ENCODE peak calls at places on chromosome 3, in six cellular contexts. M is heart right ventricle; G is tibial artery; B is CD8-positive, alpha-beta T cell; S is A549; N is mesothelial cell of epicardium. P is an unnamed sample.

GRCh38 chr3:16374047-16375019 is 109.3 kb downstream of the OXNAD1 start:
- DNase-seq in M (no peak), G (no peak), B (peak; percentile 34), S (no peak), N (no peak), P (no peak)

GRCh38 chr3:39965997-39966396 is 156.6 kb downstream of the MYRIP start:
- DNase-seq in M (no peak), G (no peak), B (no peak), S (no peak), N (no peak), P (no peak)

GRCh38 chr3:8607285-8608040 is 37.1 kb downstream of the SSUH2 start:
- DNase-seq in M (peak; percentile 80), G (peak; percentile 85), B (no peak), S (peak; percentile 64), N (no peak), P (no peak)

GRCh38 chr3:150760431-150761200 is 2.4 kb downstream of the SIAH2 start:
- DNase-seq in M (no peak), G (no peak), B (no peak), S (no peak), N (no peak), P (no peak)

GRCh38 chr3:23668430-23668904 is 137.3 kb upstream of the UBE2E1 start:
- DNase-seq in M (no peak), G (no peak), B (no peak), S (peak; percentile 93), N (no peak), P (no peak)

GRCh38 chr3:22713936-22714335 is 489.2 kb upstream of the UBE2E2 start:
- DNase-seq in M (no peak), G (no peak), B (no peak), S (peak; percentile 64), N (no peak), P (peak; percentile 63)

GRCh38 chr3:31027914-31028313 is 133.5 kb upstream of the GADL1 start:
- DNase-seq in M (no peak), G (no peak), B (no peak), S (no peak), N (no peak), P (no peak)

GRCh38 chr3:14401692-14402303 is 608 bp upstream of the SLC6A6 start:
- DNase-seq in M (no peak), G (no peak), B (no peak), S (no peak), N (no peak), P (no peak)

GRCh38 chr3:180680097-180680430 is 775 bp upstream of the CCDC39 start:
- DNase-seq in M (no peak), G (no peak), B (peak; percentile 15), S (peak; percentile 32), N (no peak), P (no peak)

GRCh38 chr3:179148446-179149238 is 485 bp downstream of the PIK3CA start:
- DNase-seq in M (peak; percentile 29), G (peak; percentile 74), B (peak; percentile 71), S (peak; percentile 18), N (peak; percentile 42), P (no peak)

GRCh38 chr3:58459160-58459559 is 25.5 kb upstream of the PDHB start:
- DNase-seq in M (no peak), G (no peak), B (no peak), S (no peak), N (no peak), P (no peak)

GRCh38 chr3:88957751-88958452 is 149.5 kb upstream of the EPHA3 start:
- DNase-seq in M (no peak), G (no peak), B (no peak), S (no peak), N (no peak), P (no peak)

GRCh38 chr3:32285910-32286309 is 47.4 kb downstream of the CMTM8 start:
- DNase-seq in M (no peak), G (no peak), B (peak; percentile 6), S (no peak), N (no peak), P (no peak)

GRCh38 chr3:32284443-32284842 is 46.0 kb downstream of the CMTM8 start:
- DNase-seq in M (no peak), G (no peak), B (no peak), S (no peak), N (no peak), P (no peak)

GRCh38 chr3:32290619-32291018 is 52.1 kb downstream of the CMTM8 start:
- DNase-seq in M (no peak), G (no peak), B (no peak), S (no peak), N (no peak), P (no peak)

GRCh38 chr3:32292085-32292796 is 53.8 kb downstream of the CMTM8 start:
- DNase-seq in M (no peak), G (no peak), B (no peak), S (no peak), N (no peak), P (no peak)

GRCh38 chr3:32288819-32289218 is 50.3 kb downstream of the CMTM8 start:
- DNase-seq in M (no peak), G (no peak), B (peak; percentile 11), S (no peak), N (no peak), P (no peak)
- TF ChIP-seq CTCF in M (no peak), G (no peak), B (no peak), S (no peak), N (no peak), P (no peak)

GRCh38 chr3:66378256-66378655 is 122.6 kb downstream of the LRIG1 start:
- DNase-seq in M (no peak), G (no peak), B (peak; percentile 46), S (peak; percentile 14), N (no peak), P (no peak)
- TF ChIP-seq CTCF in M (peak; percentile 41), G (no peak), B (peak; percentile 56), S (peak; percentile 25), N (peak; percentile 56), P (peak; percentile 34)

DNA sequence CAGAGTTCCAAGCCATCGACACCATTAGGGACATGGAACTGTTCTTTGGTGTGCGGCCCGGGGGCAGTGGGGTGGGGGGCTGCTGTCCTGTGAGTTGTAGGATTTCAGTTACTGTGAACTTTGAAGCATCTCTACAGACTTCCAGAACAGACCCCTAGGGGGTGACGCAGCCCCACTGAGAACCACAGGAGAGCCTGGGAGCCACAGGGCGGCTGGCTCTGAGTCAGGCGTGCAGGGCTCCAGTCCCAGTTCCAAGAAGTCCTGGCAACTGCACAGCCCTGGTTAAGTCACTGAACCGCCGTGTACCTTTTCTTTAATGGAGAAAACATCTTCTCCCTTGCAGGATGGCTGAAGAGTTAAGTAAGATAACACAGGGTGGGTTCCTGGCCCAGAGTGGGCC is 23.5 kb upstream of the LRTM1 start:
- DNase-seq in M (peak; percentile 71), G (peak; percentile 76), B (no peak), S (peak; percentile 3), N (peak; percentile 46), P (peak; percentile 60)
- TF ChIP-seq CTCF in M (peak; percentile 55), G (peak; percentile 38), B (no peak), S (no peak), N (peak; percentile 37), P (peak; percentile 73)

DNA sequence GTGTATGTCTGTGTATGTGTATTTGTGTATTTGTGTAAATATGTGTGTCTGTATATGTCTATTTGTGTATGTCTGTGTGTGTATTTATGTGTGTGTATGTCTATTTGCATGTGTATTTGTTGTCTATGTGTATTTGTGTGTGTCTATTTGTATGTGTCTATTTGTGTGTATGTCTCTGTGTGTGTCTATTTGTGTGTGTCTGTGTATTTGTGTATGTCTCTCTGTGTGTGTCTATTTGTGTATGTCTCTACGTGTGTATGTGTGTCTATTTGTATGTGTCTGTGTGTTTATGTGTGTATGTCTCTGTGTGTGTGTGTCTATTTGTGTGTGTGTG is 30.4 kb downstream of the PTH1R start:
- DNase-seq in M (no peak), G (no peak), B (no peak), S (no peak), N (no peak), P (no peak)
- TF ChIP-seq CTCF in M (no peak), G (no peak), B (no peak), S (peak; percentile 9), N (no peak), P (no peak)

GRCh38 chr3:115922681-115923347 is 299.5 kb downstream of the GAP43 start:
- DNase-seq in M (no peak), G (no peak), B (no peak), S (peak; percentile 15), N (no peak), P (no peak)
- TF ChIP-seq CTCF in M (peak; percentile 13), G (no peak), B (no peak), S (no peak), N (peak; percentile 60), P (no peak)

GRCh38 chr3:188832961-188833615 is 338.7 kb upstream of the TPRG1 start:
- DNase-seq in M (no peak), G (no peak), B (no peak), S (no peak), N (no peak), P (no peak)

GRCh38 chr3:188829577-188829976 is 342.2 kb upstream of the TPRG1 start:
- DNase-seq in M (no peak), G (no peak), B (no peak), S (no peak), N (no peak), P (peak; percentile 44)

GRCh38 chr3:188830955-188831354 is 340.8 kb upstream of the TPRG1 start:
- DNase-seq in M (no peak), G (no peak), B (no peak), S (peak; percentile 4), N (no peak), P (peak; percentile 48)

GRCh38 chr3:188834349-188834748 is 337.4 kb upstream of the TPRG1 start:
- DNase-seq in M (no peak), G (no peak), B (no peak), S (peak; percentile 6), N (no peak), P (no peak)

DNA sequence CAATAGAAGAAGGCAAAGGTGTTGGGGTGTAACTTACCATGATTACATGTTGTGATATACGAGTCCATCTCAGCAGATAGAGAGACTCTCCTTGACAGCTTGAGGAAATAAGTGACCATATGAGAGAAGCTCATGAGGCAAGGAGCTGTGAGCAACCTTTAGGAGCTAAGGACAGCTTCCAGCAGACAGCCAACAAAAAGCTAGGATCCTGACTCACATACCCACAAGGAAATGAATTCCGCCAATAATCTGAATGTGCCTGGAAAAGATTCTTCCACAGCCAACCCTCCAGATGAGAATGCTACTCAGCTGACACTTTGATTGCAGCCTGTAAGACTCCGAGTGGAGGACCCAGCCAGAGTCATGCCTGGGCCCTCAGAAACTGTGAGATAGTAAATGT is 339.6 kb upstream of the TPRG1 start:
- DNase-seq in M (no peak), G (no peak), B (no peak), S (no peak), N (no peak), P (no peak)
- TF ChIP-seq CTCF in M (no peak), G (no peak), B (no peak), S (no peak), N (no peak), P (no peak)

DNA sequence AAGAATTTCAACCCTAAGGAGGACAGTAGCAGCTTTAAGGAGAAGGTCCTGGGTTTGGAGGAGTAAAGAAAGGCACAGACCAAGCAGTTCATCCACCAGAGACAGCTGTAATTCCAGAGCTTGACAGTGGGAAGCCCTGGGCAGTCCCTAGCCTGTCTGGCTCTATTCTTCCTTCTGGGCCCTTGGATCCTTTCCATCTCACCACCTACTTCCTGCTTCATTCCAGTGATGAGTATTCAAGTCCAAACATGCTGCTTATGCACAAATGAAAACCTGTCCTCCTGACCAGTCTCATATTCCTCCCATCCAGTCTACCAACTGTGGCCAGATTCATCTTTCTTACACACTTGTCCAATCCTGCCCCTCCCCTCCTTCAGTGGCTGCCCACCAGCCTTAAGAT is 171.4 kb downstream of the CNTN3 start:
- DNase-seq in M (no peak), G (no peak), B (no peak), S (no peak), N (no peak), P (no peak)
- TF ChIP-seq CTCF in M (no peak), G (no peak), B (no peak), S (no peak), N (no peak), P (no peak)

GRCh38 chr3:146817705-146818104 is 212.6 kb upstream of the PLSCR5 start:
- DNase-seq in M (no peak), G (no peak), B (no peak), S (peak; percentile 10), N (no peak), P (no peak)
- TF ChIP-seq CTCF in M (peak; percentile 24), G (peak; percentile 7), B (no peak), S (peak; percentile 34), N (no peak), P (no peak)